ENCODE peak calls at places on chromosomes 12 and 14, in nine cellular contexts. One of them, this sample, is unnamed.

GRCh38 chr12:88726806-88727722 is 146.8 kb upstream of the KITLG start:
- DNase-seq in foreskin fibroblast: peak
- DNase-seq in fibroblast of lung: peak
- DNase-seq in activated B cell treated with CpG ODN at 0.5 μM for 24 hours: no peak
- DNase-seq in cardiac fibroblast: peak
- DNase-seq in tibial nerve: no peak
- DNase-seq in thoracic aorta: no peak
- DNase-seq in adrenal gland: no peak
- DNase-seq in lower leg skin: no peak
- DNase-seq in this sample: no peak

GRCh38 chr14:58637391-58638230 is at the start of gene DACT1:
- DNase-seq in fibroblast of lung: peak
- DNase-seq in activated B cell treated with CpG ODN at 0.5 μM for 24 hours: peak
- DNase-seq in tibial nerve: no peak
- DNase-seq in foreskin fibroblast: peak
- DNase-seq in adrenal gland: peak
- DNase-seq in lower leg skin: peak
- DNase-seq in cardiac fibroblast: peak
- DNase-seq in thoracic aorta: peak
- DNase-seq in this sample: peak

GRCh38 chr12:57235012-57235727 is 5.7 kb downstream of the SHMT2 start:
- DNase-seq in foreskin fibroblast: no peak
- DNase-seq in adrenal gland: no peak
- DNase-seq in thoracic aorta: no peak
- DNase-seq in fibroblast of lung: peak
- DNase-seq in lower leg skin: no peak
- DNase-seq in cardiac fibroblast: peak
- DNase-seq in activated B cell treated with CpG ODN at 0.5 μM for 24 hours: no peak
- DNase-seq in tibial nerve: no peak
- DNase-seq in this sample: no peak

GRCh38 chr12:94889512-94890210 is 113.8 kb downstream of the NDUFA12 start:
- DNase-seq in lower leg skin: no peak
- DNase-seq in activated B cell treated with CpG ODN at 0.5 μM for 24 hours: no peak
- DNase-seq in fibroblast of lung: no peak
- DNase-seq in foreskin fibroblast: no peak
- DNase-seq in cardiac fibroblast: no peak
- DNase-seq in tibial nerve: no peak
- DNase-seq in adrenal gland: no peak
- DNase-seq in thoracic aorta: no peak
- DNase-seq in this sample: no peak

GRCh38 chr12:28265435-28266042 is 75.3 kb downstream of the CCDC91 start:
- DNase-seq in lower leg skin: no peak
- DNase-seq in activated B cell treated with CpG ODN at 0.5 μM for 24 hours: no peak
- DNase-seq in thoracic aorta: no peak
- DNase-seq in tibial nerve: no peak
- DNase-seq in foreskin fibroblast: no peak
- DNase-seq in cardiac fibroblast: no peak
- DNase-seq in fibroblast of lung: no peak
- DNase-seq in adrenal gland: no peak
- DNase-seq in this sample: no peak

GRCh38 chr12:39830862-39831520 is 211.4 kb upstream of the ABCD2 start:
- DNase-seq in adrenal gland: no peak
- DNase-seq in thoracic aorta: no peak
- DNase-seq in fibroblast of lung: no peak
- DNase-seq in activated B cell treated with CpG ODN at 0.5 μM for 24 hours: no peak
- DNase-seq in tibial nerve: no peak
- DNase-seq in lower leg skin: no peak
- DNase-seq in foreskin fibroblast: peak
- DNase-seq in cardiac fibroblast: no peak
- DNase-seq in this sample: no peak

GRCh38 chr14:82879949-82880535 is 1346.4 kb upstream of the SEL1L start:
- DNase-seq in lower leg skin: no peak
- DNase-seq in adrenal gland: no peak
- DNase-seq in cardiac fibroblast: no peak
- DNase-seq in activated B cell treated with CpG ODN at 0.5 μM for 24 hours: no peak
- DNase-seq in tibial nerve: no peak
- DNase-seq in fibroblast of lung: no peak
- DNase-seq in thoracic aorta: no peak
- DNase-seq in foreskin fibroblast: no peak
- DNase-seq in this sample: no peak

GRCh38 chr12:89707623-89707991 is 1.0 kb downstream of the ATP2B1 start:
- DNase-seq in fibroblast of lung: no peak
- DNase-seq in cardiac fibroblast: no peak
- DNase-seq in thoracic aorta: no peak
- DNase-seq in tibial nerve: no peak
- DNase-seq in activated B cell treated with CpG ODN at 0.5 μM for 24 hours: peak
- DNase-seq in adrenal gland: peak
- DNase-seq in foreskin fibroblast: no peak
- DNase-seq in lower leg skin: no peak
- DNase-seq in this sample: no peak

GRCh38 chr12:26783791-26784379 is 49.1 kb downstream of the ITPR2 start:
- DNase-seq in tibial nerve: no peak
- DNase-seq in thoracic aorta: no peak
- DNase-seq in lower leg skin: no peak
- DNase-seq in cardiac fibroblast: no peak
- DNase-seq in foreskin fibroblast: no peak
- DNase-seq in fibroblast of lung: no peak
- DNase-seq in activated B cell treated with CpG ODN at 0.5 μM for 24 hours: no peak
- DNase-seq in adrenal gland: no peak
- DNase-seq in this sample: no peak

GRCh38 chr14:68140801-68141200 is 321.2 kb downstream of the RAD51B start:
- DNase-seq in tibial nerve: no peak
- DNase-seq in foreskin fibroblast: no peak
- DNase-seq in lower leg skin: no peak
- DNase-seq in cardiac fibroblast: no peak
- DNase-seq in adrenal gland: no peak
- DNase-seq in fibroblast of lung: no peak
- DNase-seq in thoracic aorta: no peak
- DNase-seq in activated B cell treated with CpG ODN at 0.5 μM for 24 hours: no peak
- DNase-seq in this sample: no peak

GRCh38 chr14:87161502-87161901 is 831.5 kb downstream of the GALC start:
- DNase-seq in cardiac fibroblast: no peak
- DNase-seq in foreskin fibroblast: no peak
- DNase-seq in thoracic aorta: no peak
- DNase-seq in fibroblast of lung: no peak
- DNase-seq in adrenal gland: peak
- DNase-seq in tibial nerve: no peak
- DNase-seq in activated B cell treated with CpG ODN at 0.5 μM for 24 hours: no peak
- DNase-seq in lower leg skin: no peak
- DNase-seq in this sample: no peak

GRCh38 chr12:47891356-47891755 is 13.4 kb downstream of the VDR start:
- DNase-seq in fibroblast of lung: peak
- DNase-seq in tibial nerve: no peak
- DNase-seq in lower leg skin: peak
- DNase-seq in activated B cell treated with CpG ODN at 0.5 μM for 24 hours: no peak
- DNase-seq in thoracic aorta: no peak
- DNase-seq in adrenal gland: no peak
- DNase-seq in cardiac fibroblast: no peak
- DNase-seq in foreskin fibroblast: no peak
- DNase-seq in this sample: no peak

GRCh38 chr12:45762185-45763110 is 32.9 kb downstream of the ARID2 start:
- DNase-seq in lower leg skin: no peak
- DNase-seq in adrenal gland: no peak
- DNase-seq in tibial nerve: no peak
- DNase-seq in foreskin fibroblast: peak
- DNase-seq in thoracic aorta: no peak
- DNase-seq in activated B cell treated with CpG ODN at 0.5 μM for 24 hours: no peak
- DNase-seq in fibroblast of lung: peak
- DNase-seq in cardiac fibroblast: peak
- DNase-seq in this sample: no peak

GRCh38 chr12:98295681-98296080 is 219.7 kb upstream of the TMPO start:
- DNase-seq in tibial nerve: no peak
- DNase-seq in adrenal gland: no peak
- DNase-seq in lower leg skin: no peak
- DNase-seq in foreskin fibroblast: no peak
- DNase-seq in fibroblast of lung: no peak
- DNase-seq in cardiac fibroblast: peak
- DNase-seq in activated B cell treated with CpG ODN at 0.5 μM for 24 hours: no peak
- DNase-seq in thoracic aorta: no peak
- DNase-seq in this sample: no peak

GRCh38 chr12:24822121-24822899 is 126.6 kb downstream of the BCAT1 start:
- DNase-seq in activated B cell treated with CpG ODN at 0.5 μM for 24 hours: no peak
- DNase-seq in cardiac fibroblast: peak
- DNase-seq in foreskin fibroblast: peak
- DNase-seq in tibial nerve: no peak
- DNase-seq in adrenal gland: no peak
- DNase-seq in thoracic aorta: no peak
- DNase-seq in fibroblast of lung: peak
- DNase-seq in lower leg skin: no peak
- DNase-seq in this sample: no peak

GRCh38 chr12:24823808-24824515 is 124.9 kb downstream of the BCAT1 start:
- DNase-seq in thoracic aorta: no peak
- DNase-seq in tibial nerve: no peak
- DNase-seq in activated B cell treated with CpG ODN at 0.5 μM for 24 hours: no peak
- DNase-seq in cardiac fibroblast: no peak
- DNase-seq in lower leg skin: no peak
- DNase-seq in foreskin fibroblast: no peak
- DNase-seq in adrenal gland: no peak
- DNase-seq in fibroblast of lung: no peak
- DNase-seq in this sample: no peak

GRCh38 chr12:24820872-24821271 is 128.0 kb downstream of the BCAT1 start:
- DNase-seq in cardiac fibroblast: peak
- DNase-seq in foreskin fibroblast: no peak
- DNase-seq in thoracic aorta: no peak
- DNase-seq in lower leg skin: no peak
- DNase-seq in activated B cell treated with CpG ODN at 0.5 μM for 24 hours: no peak
- DNase-seq in adrenal gland: no peak
- DNase-seq in tibial nerve: no peak
- DNase-seq in fibroblast of lung: peak
- DNase-seq in this sample: no peak

GRCh38 chr12:24821691-24822090 is 127.2 kb downstream of the BCAT1 start:
- DNase-seq in fibroblast of lung: peak
- DNase-seq in adrenal gland: no peak
- DNase-seq in foreskin fibroblast: no peak
- DNase-seq in lower leg skin: no peak
- DNase-seq in cardiac fibroblast: peak
- DNase-seq in activated B cell treated with CpG ODN at 0.5 μM for 24 hours: no peak
- DNase-seq in thoracic aorta: no peak
- DNase-seq in tibial nerve: no peak
- DNase-seq in this sample: no peak
- TF ChIP-seq CTCF in fibroblast of lung: no peak
- TF ChIP-seq CTCF in adrenal gland: no peak
- TF ChIP-seq CTCF in foreskin fibroblast: no peak
- TF ChIP-seq CTCF in lower leg skin: no peak
- TF ChIP-seq CTCF in cardiac fibroblast: no peak
- TF ChIP-seq CTCF in activated B cell treated with CpG ODN at 0.5 μM for 24 hours: no peak
- TF ChIP-seq CTCF in thoracic aorta: no peak
- TF ChIP-seq CTCF in tibial nerve: no peak
- TF ChIP-seq CTCF in this sample: no peak

GRCh38 chr14:53955671-53956426 is 776 bp downstream of the BMP4 start:
- DNase-seq in tibial nerve: no peak
- DNase-seq in cardiac fibroblast: no peak
- DNase-seq in thoracic aorta: no peak
- DNase-seq in foreskin fibroblast: peak
- DNase-seq in lower leg skin: peak
- DNase-seq in fibroblast of lung: peak
- DNase-seq in activated B cell treated with CpG ODN at 0.5 μM for 24 hours: no peak
- DNase-seq in adrenal gland: peak
- DNase-seq in this sample: peak

GRCh38 chr14:53955234-53955556 is 1.4 kb downstream of the BMP4 start:
- DNase-seq in cardiac fibroblast: no peak
- DNase-seq in tibial nerve: no peak
- DNase-seq in activated B cell treated with CpG ODN at 0.5 μM for 24 hours: no peak
- DNase-seq in foreskin fibroblast: no peak
- DNase-seq in lower leg skin: no peak
- DNase-seq in thoracic aorta: no peak
- DNase-seq in fibroblast of lung: no peak
- DNase-seq in adrenal gland: no peak
- DNase-seq in this sample: no peak

GRCh38 chr14:53956427-53957201 is at the start of gene BMP4:
- DNase-seq in tibial nerve: peak
- DNase-seq in adrenal gland: peak
- DNase-seq in fibroblast of lung: peak
- DNase-seq in cardiac fibroblast: peak
- DNase-seq in thoracic aorta: peak
- DNase-seq in activated B cell treated with CpG ODN at 0.5 μM for 24 hours: no peak
- DNase-seq in lower leg skin: peak
- DNase-seq in foreskin fibroblast: peak
- DNase-seq in this sample: peak

GRCh38 chr14:53954551-53955233 is 1.9 kb downstream of the BMP4 start:
- DNase-seq in tibial nerve: no peak
- DNase-seq in lower leg skin: no peak
- DNase-seq in fibroblast of lung: peak
- DNase-seq in activated B cell treated with CpG ODN at 0.5 μM for 24 hours: no peak
- DNase-seq in cardiac fibroblast: peak
- DNase-seq in foreskin fibroblast: peak
- DNase-seq in adrenal gland: peak
- DNase-seq in thoracic aorta: no peak
- DNase-seq in this sample: no peak

GRCh38 chr14:53957739-53958138 is 1.1 kb upstream of the BMP4 start:
- DNase-seq in fibroblast of lung: no peak
- DNase-seq in thoracic aorta: no peak
- DNase-seq in tibial nerve: no peak
- DNase-seq in activated B cell treated with CpG ODN at 0.5 μM for 24 hours: no peak
- DNase-seq in adrenal gland: no peak
- DNase-seq in cardiac fibroblast: no peak
- DNase-seq in foreskin fibroblast: no peak
- DNase-seq in lower leg skin: no peak
- DNase-seq in this sample: no peak
- TF ChIP-seq CTCF in fibroblast of lung: no peak
- TF ChIP-seq CTCF in thoracic aorta: peak
- TF ChIP-seq CTCF in tibial nerve: no peak
- TF ChIP-seq CTCF in activated B cell treated with CpG ODN at 0.5 μM for 24 hours: no peak
- TF ChIP-seq CTCF in adrenal gland: no peak
- TF ChIP-seq CTCF in cardiac fibroblast: no peak
- TF ChIP-seq CTCF in foreskin fibroblast: no peak
- TF ChIP-seq CTCF in lower leg skin: no peak
- TF ChIP-seq CTCF in this sample: no peak

GRCh38 chr14:106738075-106738474 is 1211.7 kb downstream of the TMEM121 start:
- DNase-seq in activated B cell treated with CpG ODN at 0.5 μM for 24 hours: no peak
- DNase-seq in foreskin fibroblast: no peak
- DNase-seq in cardiac fibroblast: no peak
- DNase-seq in thoracic aorta: no peak
- DNase-seq in adrenal gland: no peak
- DNase-seq in tibial nerve: no peak
- DNase-seq in lower leg skin: no peak
- DNase-seq in fibroblast of lung: no peak
- DNase-seq in this sample: no peak
- TF ChIP-seq CTCF in activated B cell treated with CpG ODN at 0.5 μM for 24 hours: no peak
- TF ChIP-seq CTCF in foreskin fibroblast: no peak
- TF ChIP-seq CTCF in cardiac fibroblast: no peak
- TF ChIP-seq CTCF in thoracic aorta: no peak
- TF ChIP-seq CTCF in adrenal gland: no peak
- TF ChIP-seq CTCF in tibial nerve: no peak
- TF ChIP-seq CTCF in lower leg skin: no peak
- TF ChIP-seq CTCF in fibroblast of lung: no peak
- TF ChIP-seq CTCF in this sample: no peak

DNA sequence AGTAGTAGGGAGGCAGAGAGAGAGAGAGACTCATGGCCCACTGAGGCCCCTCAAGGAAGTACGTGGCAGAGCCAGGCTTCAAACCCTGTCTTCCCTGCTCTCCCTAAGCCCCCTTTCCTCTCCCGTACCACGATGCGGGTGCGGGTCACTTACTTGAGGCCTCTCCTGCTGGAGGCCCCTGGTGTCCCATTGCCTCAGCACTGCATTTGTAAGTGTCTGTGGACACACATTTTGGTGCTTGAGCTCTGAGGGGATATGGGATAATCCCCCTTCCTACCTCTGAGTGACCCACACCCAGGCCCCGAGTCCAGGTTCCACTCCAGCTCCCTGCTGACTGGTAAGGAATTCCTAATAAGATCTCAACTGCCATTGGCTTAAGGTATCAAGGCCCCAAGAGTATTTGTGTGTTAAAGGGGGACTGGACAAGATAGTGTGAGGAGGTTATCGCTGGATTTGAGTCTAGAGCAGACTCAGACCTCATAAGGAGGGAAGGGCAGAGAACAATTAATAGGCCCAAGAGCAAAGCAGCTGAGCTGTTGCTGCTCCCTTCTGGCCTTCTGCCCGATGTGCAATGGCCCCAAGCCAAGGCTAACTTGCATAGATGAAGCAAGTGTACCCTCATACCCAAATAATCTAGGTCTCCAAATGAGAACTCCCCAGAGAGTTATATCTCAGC is 71.9 kb downstream of the CRACR2A start:
- DNase-seq in foreskin fibroblast: no peak
- DNase-seq in activated B cell treated with CpG ODN at 0.5 μM for 24 hours: no peak
- DNase-seq in adrenal gland: no peak
- DNase-seq in tibial nerve: no peak
- DNase-seq in fibroblast of lung: peak
- DNase-seq in cardiac fibroblast: peak
- DNase-seq in lower leg skin: no peak
- DNase-seq in thoracic aorta: no peak
- DNase-seq in this sample: no peak
- TF ChIP-seq CTCF in foreskin fibroblast: no peak
- TF ChIP-seq CTCF in activated B cell treated with CpG ODN at 0.5 μM for 24 hours: no peak
- TF ChIP-seq CTCF in adrenal gland: no peak
- TF ChIP-seq CTCF in tibial nerve: no peak
- TF ChIP-seq CTCF in fibroblast of lung: no peak
- TF ChIP-seq CTCF in cardiac fibroblast: peak
- TF ChIP-seq CTCF in lower leg skin: no peak
- TF ChIP-seq CTCF in thoracic aorta: no peak
- TF ChIP-seq CTCF in this sample: no peak

This sample was measured in gastrocnemius medialis.